ENCODE peak calls at places on chromosomes 2 and 18, in ten cellular contexts. L is IMR-90, K is stomach, P is Peyer's patch, H is right lobe of liver, A is astrocyte, B is lower lobe of right lung, F is HCT116, Y is heart left ventricle, I is dorsolateral prefrontal cortex. C is an unnamed sample.

GRCh38 chr2:98509542-98510321 is 65.1 kb downstream of the INPP4A start:
- DNase-seq in L (no peak), K (no peak), P (peak; percentile 18), H (no peak), A (no peak), B (no peak), F (no peak), Y (no peak), I (no peak), C (no peak)

GRCh38 chr2:153235516-153235915 is 243.0 kb downstream of the RPRM start:
- DNase-seq in L (no peak), K (no peak), P (no peak), H (no peak), A (no peak), B (no peak), F (no peak), Y (no peak), I (no peak), C (no peak)

GRCh38 chr2:231361701-231362588 is 33.6 kb upstream of the B3GNT7 start:
- DNase-seq in L (no peak), K (no peak), P (peak; percentile 45), H (no peak), A (no peak), B (peak; percentile 83), F (no peak), Y (no peak), I (no peak), C (no peak)

GRCh38 chr2:229205704-229206103 is 65.4 kb downstream of the PID1 start:
- DNase-seq in L (no peak), K (no peak), P (no peak), H (no peak), A (no peak), B (no peak), F (no peak), Y (no peak), I (no peak), C (no peak)

GRCh38 chr2:239912938-239913631 is 112.1 kb downstream of the NDUFA10 start:
- DNase-seq in L (no peak), K (peak; percentile 16), P (peak; percentile 40), H (peak; percentile 48), A (no peak), B (no peak), F (no peak), Y (no peak), I (no peak), C (no peak)

GRCh38 chr2:188971316-188971930 is 2.8 kb upstream of the COL3A1 start:
- DNase-seq in L (no peak), K (no peak), P (no peak), H (no peak), A (no peak), B (no peak), F (no peak), Y (no peak), I (no peak), C (no peak)

GRCh38 chr2:169658877-169659276 is 35.3 kb downstream of the CFAP210 start:
- DNase-seq in L (no peak), K (no peak), P (no peak), H (no peak), A (no peak), B (no peak), F (no peak), Y (no peak), I (no peak), C (no peak)

GRCh38 chr2:218145124-218145523 is 19.3 kb downstream of the CXCR2 start:
- DNase-seq in L (no peak), K (peak; percentile 51), P (peak; percentile 48), H (no peak), A (no peak), B (peak; percentile 73), F (no peak), Y (peak; percentile 40), I (no peak), C (no peak)

GRCh38 chr18:39742015-39742466 is 2176.4 kb upstream of the CELF4 start:
- DNase-seq in L (peak; percentile 59), K (no peak), P (no peak), H (no peak), A (peak; percentile 87), B (no peak), F (no peak), Y (no peak), I (no peak), C (no peak)

GRCh38 chr2:68909793-68910674 is 38.8 kb upstream of the BMP10 start:
- DNase-seq in L (peak; percentile 82), K (peak; percentile 79), P (peak; percentile 93), H (peak; percentile 64), A (peak; percentile 49), B (peak; percentile 64), F (peak; percentile 73), Y (peak; percentile 46), I (peak; percentile 56), C (peak; percentile 71)

GRCh38 chr2:176114120-176114929 is 2.3 kb upstream of the HOXD10 start:
- DNase-seq in L (no peak), K (no peak), P (no peak), H (no peak), A (no peak), B (no peak), F (no peak), Y (no peak), I (no peak), C (no peak)

GRCh38 chr18:43883886-43884285 is 606.6 kb upstream of the SYT4 start:
- DNase-seq in L (no peak), K (no peak), P (no peak), H (no peak), A (no peak), B (no peak), F (no peak), Y (no peak), I (no peak), C (no peak)

GRCh38 chr2:200367155-200367554 is 60.7 kb downstream of the SPATS2L start:
- DNase-seq in L (no peak), K (no peak), P (no peak), H (peak; percentile 81), A (no peak), B (no peak), F (no peak), Y (no peak), I (no peak), C (no peak)

GRCh38 chr18:58288922-58289797 is 245.1 kb downstream of the NEDD4L start:
- DNase-seq in L (peak; percentile 65), K (no peak), P (no peak), H (no peak), A (peak; percentile 74), B (no peak), F (no peak), Y (no peak), I (no peak), C (peak; percentile 56)

DNA sequence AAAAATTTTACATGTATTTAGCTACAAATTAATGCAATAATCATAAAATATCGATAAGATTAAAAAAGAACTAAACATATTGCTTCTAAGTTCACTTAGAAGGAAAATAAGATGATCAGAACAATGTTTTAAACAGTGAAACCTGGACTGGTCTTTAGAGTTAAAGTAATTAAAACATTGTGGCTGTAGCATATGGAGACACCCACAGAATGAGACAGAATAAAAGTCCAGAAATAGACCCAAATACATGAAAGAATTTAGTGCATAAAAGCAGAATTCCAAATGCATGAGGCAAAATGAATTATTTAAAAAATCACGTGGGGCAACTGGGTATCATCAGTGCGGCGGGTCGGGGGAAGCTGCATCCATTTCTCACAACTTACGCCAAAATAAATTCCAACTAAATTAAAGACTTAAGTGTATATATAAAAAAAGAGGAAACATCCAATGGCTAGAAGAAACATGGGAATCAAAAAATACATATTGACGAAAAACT is 12.1 kb downstream of the RNF149 start:
- DNase-seq in L (peak; percentile 36), K (no peak), P (no peak), H (no peak), A (peak; percentile 51), B (no peak), F (no peak), Y (no peak), I (no peak), C (peak; percentile 12)
- H3K4me3 ChIP-seq in L (no peak overlapping the region), K (no peak overlapping the region), P (no peak overlapping the region), H (no peak overlapping the region), A (no peak overlapping the region), B (no peak overlapping the region), F (no peak overlapping the region), Y (no peak overlapping the region), I (no peak overlapping the region), C (no peak overlapping the region)

GRCh38 chr2:47000679-47001075 is 85.1 kb upstream of the MCFD2 start:
- DNase-seq in L (no peak), K (no peak), P (no peak), H (no peak), A (no peak), B (no peak), F (no peak), Y (no peak), I (peak; percentile 37), C (no peak)
- H3K27ac ChIP-seq in L (no peak overlapping the region), K (no peak overlapping the region), P (no peak overlapping the region), H (no peak overlapping the region), A (no peak overlapping the region), B (no peak overlapping the region), F (no peak overlapping the region), Y (no peak overlapping the region), I (peak overlapping the region; percentile 99), C (no peak overlapping the region)

DNA sequence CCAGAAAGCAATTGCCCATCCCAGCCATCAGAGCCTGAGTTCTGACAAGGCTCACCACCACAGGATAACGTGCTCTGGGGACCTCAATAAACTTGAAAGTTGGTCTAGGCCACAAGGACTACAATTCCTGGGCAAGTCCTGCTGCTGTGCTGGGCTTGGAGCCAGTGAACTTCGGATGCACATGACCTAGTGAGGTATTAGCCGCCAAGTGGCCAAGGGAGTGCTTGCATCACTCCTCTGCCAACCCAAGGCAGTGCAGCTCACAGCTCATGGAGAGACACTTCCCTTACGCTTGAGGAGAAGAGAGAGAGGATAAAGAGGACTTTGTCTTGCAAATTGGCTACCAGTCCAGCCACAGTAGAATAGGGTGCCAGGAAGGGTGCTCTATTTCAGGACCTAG is 219.6 kb downstream of the MBD2 start:
- DNase-seq in L (no peak), K (no peak), P (no peak), H (no peak), A (no peak), B (no peak), F (no peak), Y (no peak), I (no peak), C (no peak)
- TF ChIP-seq CTCF in L (no peak), K (no peak), P (no peak), H (no peak), A (no peak), B (no peak), F (no peak), Y (no peak), I (no peak), C (no peak)

GRCh38 chr2:171529914-171530313 is 7.6 kb downstream of the CYBRD1 start:
- DNase-seq in L (no peak), K (no peak), P (peak; percentile 58), H (no peak), A (no peak), B (no peak), F (no peak), Y (no peak), I (no peak), C (no peak)

GRCh38 chr2:171530378-171530777 is 8.1 kb downstream of the CYBRD1 start:
- DNase-seq in L (no peak), K (no peak), P (no peak), H (no peak), A (no peak), B (no peak), F (no peak), Y (no peak), I (no peak), C (no peak)

GRCh38 chr2:171531836-171532450 is 9.7 kb downstream of the CYBRD1 start:
- DNase-seq in L (peak; percentile 49), K (no peak), P (no peak), H (no peak), A (no peak), B (no peak), F (no peak), Y (no peak), I (no peak), C (no peak)

GRCh38 chr2:171531291-171531690 is 9.0 kb downstream of the CYBRD1 start:
- DNase-seq in L (peak; percentile 87), K (no peak), P (no peak), H (no peak), A (peak; percentile 69), B (no peak), F (no peak), Y (peak; percentile 39), I (no peak), C (peak; percentile 84)
- H3K4me3 ChIP-seq in L (no peak overlapping the region), K (no peak overlapping the region), P (no peak overlapping the region), H (no peak overlapping the region), A (peak overlapping the region; percentile 40), B (no peak overlapping the region), F (no peak overlapping the region), Y (no peak overlapping the region), I (no peak overlapping the region), C (peak overlapping the region; percentile 12)